ENCODE peak calls at places on chromosomes 2 and 18, in six cellular contexts. Y, G, Z, A, F and R are unnamed samples.

GRCh38 chr2:33727361-33728032 is 128.4 kb upstream of the FAM98A start:
- DNase-seq in Y (no peak), G (no peak), Z (no peak), A (no peak), F (no peak), R (no peak)

GRCh38 chr2:40394597-40394996 is 57.3 kb downstream of the SLC8A1 start:
- DNase-seq in Y (no peak), G (no peak), Z (no peak), A (no peak), F (no peak), R (no peak)

GRCh38 chr18:60322591-60322990 is 50.0 kb downstream of the MC4R start:
- DNase-seq in Y (no peak), G (no peak), Z (no peak), A (no peak), F (no peak), R (no peak)

GRCh38 chr2:168439536-168439935 is 16.5 kb upstream of the CERS6 start:
- DNase-seq in Y (no peak), G (no peak), Z (no peak), A (no peak), F (no peak), R (no peak)

GRCh38 chr2:230642966-230643365 is 69.7 kb upstream of the CAB39 start:
- DNase-seq in Y (peak), G (no peak), Z (no peak), A (no peak), F (no peak), R (no peak)

GRCh38 chr2:88437010-88437409 is 15.5 kb downstream of the FOXI3 start:
- DNase-seq in Y (no peak), G (no peak), Z (no peak), A (no peak), F (no peak), R (no peak)

GRCh38 chr2:240596491-240596931 is 10.0 kb downstream of the CAPN10 start:
- DNase-seq in Y (no peak), G (no peak), Z (no peak), A (no peak), F (peak), R (no peak)

GRCh38 chr2:38744399-38744780 is 6.8 kb downstream of the SRSF7 start:
- DNase-seq in Y (no peak), G (no peak), Z (no peak), A (no peak), F (no peak), R (no peak)

GRCh38 chr2:173126819-173127218 is 51.2 kb downstream of the MAP3K20 start:
- DNase-seq in Y (no peak), G (no peak), Z (no peak), A (no peak), F (no peak), R (no peak)

GRCh38 chr2:26588576-26588975 is 52.6 kb downstream of the CIB4 start:
- DNase-seq in Y (no peak), G (no peak), Z (no peak), A (no peak), F (no peak), R (no peak)

GRCh38 chr2:200065477-200065876 is 110.1 kb downstream of the MAIP1 start:
- DNase-seq in Y (no peak), G (no peak), Z (no peak), A (no peak), F (no peak), R (no peak)

GRCh38 chr2:178761759-178762371 is 45.4 kb downstream of the TTN start:
- DNase-seq in Y (no peak), G (no peak), Z (peak), A (peak), F (no peak), R (no peak)

GRCh38 chr2:96608459-96609455 is 29.4 kb downstream of the KANSL3 start:
- DNase-seq in Y (no peak), G (no peak), Z (peak), A (no peak), F (no peak), R (no peak)

GRCh38 chr18:8788503-8789429 is 83.4 kb downstream of the MTCL1 start:
- DNase-seq in Y (no peak), G (no peak), Z (no peak), A (no peak), F (peak), R (no peak)

GRCh38 chr18:79552140-79552631 is 127.4 kb upstream of the CTDP1 start:
- DNase-seq in Y (no peak), G (no peak), Z (no peak), A (no peak), F (no peak), R (no peak)

GRCh38 chr2:53434487-53434886 is 333.1 kb upstream of the CHAC2 start:
- DNase-seq in Y (no peak), G (no peak), Z (no peak), A (no peak), F (no peak), R (no peak)

GRCh38 chr18:77073336-77074093 is 59.1 kb downstream of the MBP start:
- DNase-seq in Y (no peak), G (no peak), Z (no peak), A (no peak), F (no peak), R (no peak)